ENCODE peak calls at places on chromosomes 1 and 21, in eight cellular contexts. O is fibroblast of lung; L is HT-29; B is HFF-Myc; F is amygdala; X is endothelial cell; K is NAMALWA; H is CD8-positive, alpha-beta T cell. P is an unnamed sample.

GRCh38 chr21:45551316-45551715 is 9.1 kb upstream of the SLC19A1 start:
- DNase-seq in K (no peak), L (peak; percentile 34), H (no peak), B (peak; percentile 73), F (no peak), O (peak; percentile 81), X (no peak), P (no peak)

GRCh38 chr1:225700889-225701465 is 48.1 kb upstream of the ENAH start:
- DNase-seq in L (no peak), B (no peak), F (no peak), O (peak; percentile 70), H (no peak), X (no peak), K (no peak), P (no peak)

GRCh38 chr1:99969260-99969728 is 502 bp upstream of the SLC35A3 start:
- DNase-seq in B (no peak), F (no peak), L (no peak), O (no peak), X (no peak), H (no peak), K (no peak), P (peak; percentile 2)

GRCh38 chr1:91502882-91503184 is 2.2 kb downstream of the CDC7 start:
- DNase-seq in L (no peak), H (no peak), O (peak; percentile 46), B (no peak), X (no peak), F (no peak), K (peak; percentile 55), P (no peak)

GRCh38 chr1:72845981-72846380 is 563.6 kb upstream of the NEGR1 start:
- DNase-seq in F (no peak), H (no peak), K (no peak), B (no peak), O (no peak), X (no peak), L (peak; percentile 29), P (no peak)

GRCh38 chr1:74811421-74812179 is 78.6 kb downstream of the TYW3 start:
- DNase-seq in H (no peak), K (no peak), F (no peak), O (no peak), B (no peak), L (no peak), X (no peak), P (no peak)

GRCh38 chr1:235843458-235843857 is 23.2 kb downstream of the LYST start:
- DNase-seq in K (peak; percentile 63), F (no peak), H (no peak), O (peak; percentile 35), B (peak; percentile 49), X (no peak), L (peak; percentile 50), P (no peak)

GRCh38 chr1:43008425-43009108 is 49.9 kb upstream of the SLC2A1 start:
- DNase-seq in B (no peak), F (no peak), X (peak; percentile 52), O (no peak), L (peak; percentile 83), H (no peak), K (no peak), P (peak; percentile 60)

GRCh38 chr1:46394108-46394871 is at the start of gene FAAH:
- DNase-seq in B (no peak), H (no peak), O (peak; percentile 56), L (peak; percentile 73), F (peak; percentile 33), K (no peak), X (peak; percentile 51), P (peak; percentile 68)

GRCh38 chr1:22105611-22106207 is 37.2 kb downstream of the WNT4 start:
- DNase-seq in L (peak; percentile 77), O (peak; percentile 56), B (no peak), F (no peak), K (peak; percentile 71), X (peak; percentile 37), H (no peak), P (no peak)

GRCh38 chr21:28142692-28143091 is 850.0 kb downstream of the LTN1 start:
- DNase-seq in K (no peak), H (no peak), B (peak; percentile 49), L (no peak), F (no peak), O (peak; percentile 70), X (no peak), P (no peak)

GRCh38 chr1:217311766-217312165 is 319.1 kb downstream of the GPATCH2 start:
- DNase-seq in B (no peak), H (no peak), K (peak; percentile 6), L (peak; percentile 22), O (no peak), X (peak; percentile 23), F (no peak), P (no peak)

GRCh38 chr1:172668097-172668496 is 9.2 kb downstream of the FASLG start:
- DNase-seq in B (no peak), X (no peak), O (no peak), L (no peak), H (no peak), F (no peak), K (no peak), P (no peak)

P was measured in neural crest cell.